ENCODE peak calls at places on chromosomes 7 and 10, in eight cellular contexts. One of them, this sample, is unnamed.

GRCh38 chr10:80064120-80064886 is 14.2 kb upstream of the TMEM254 start:
- DNase-seq in fibroblast of pulmonary artery: no peak
- DNase-seq in kidney epithelial cell: no peak
- DNase-seq in pancreas: no peak
- DNase-seq in CD8-positive, alpha-beta T cell: no peak
- DNase-seq in psoas muscle: no peak
- DNase-seq in foreskin fibroblast: no peak
- DNase-seq in cardiac muscle cell: peak; percentile 6
- DNase-seq in this sample: no peak

GRCh38 chr7:107318523-107319160 is 149.8 kb downstream of the HBP1 start:
- DNase-seq in fibroblast of pulmonary artery: peak; percentile 1
- DNase-seq in kidney epithelial cell: no peak
- DNase-seq in pancreas: no peak
- DNase-seq in CD8-positive, alpha-beta T cell: no peak
- DNase-seq in psoas muscle: no peak
- DNase-seq in foreskin fibroblast: peak; percentile 23
- DNase-seq in cardiac muscle cell: peak; percentile 6
- DNase-seq in this sample: peak; percentile 25

GRCh38 chr10:132669208-132669861 is 116.6 kb downstream of the NKX6-2 start:
- DNase-seq in fibroblast of pulmonary artery: no peak
- DNase-seq in kidney epithelial cell: no peak
- DNase-seq in pancreas: no peak
- DNase-seq in CD8-positive, alpha-beta T cell: no peak
- DNase-seq in psoas muscle: peak; percentile 33
- DNase-seq in foreskin fibroblast: no peak
- DNase-seq in cardiac muscle cell: no peak
- DNase-seq in this sample: no peak

GRCh38 chr10:784759-785538 is 95.5 kb upstream of the DIP2C start:
- DNase-seq in fibroblast of pulmonary artery: peak; percentile 74
- DNase-seq in kidney epithelial cell: peak; percentile 21
- DNase-seq in pancreas: peak; percentile 72
- DNase-seq in CD8-positive, alpha-beta T cell: peak; percentile 37
- DNase-seq in psoas muscle: peak; percentile 88
- DNase-seq in foreskin fibroblast: peak; percentile 81
- DNase-seq in cardiac muscle cell: peak; percentile 67
- DNase-seq in this sample: peak; percentile 47

GRCh38 chr10:44334621-44335184 is 50.2 kb downstream of the CXCL12 start:
- DNase-seq in fibroblast of pulmonary artery: peak; percentile 42
- DNase-seq in kidney epithelial cell: peak; percentile 37
- DNase-seq in pancreas: peak; percentile 6
- DNase-seq in CD8-positive, alpha-beta T cell: peak; percentile 11
- DNase-seq in psoas muscle: no peak
- DNase-seq in foreskin fibroblast: peak; percentile 64
- DNase-seq in cardiac muscle cell: peak; percentile 38
- DNase-seq in this sample: no peak

GRCh38 chr10:49651917-49652316 is 27.5 kb upstream of the C10orf53 start:
- DNase-seq in fibroblast of pulmonary artery: no peak
- DNase-seq in kidney epithelial cell: no peak
- DNase-seq in pancreas: peak; percentile 0
- DNase-seq in CD8-positive, alpha-beta T cell: peak; percentile 38
- DNase-seq in psoas muscle: no peak
- DNase-seq in foreskin fibroblast: no peak
- DNase-seq in cardiac muscle cell: no peak
- DNase-seq in this sample: no peak

GRCh38 chr7:138992052-138992531 is 10.9 kb upstream of the KIAA1549 start:
- DNase-seq in fibroblast of pulmonary artery: no peak
- DNase-seq in kidney epithelial cell: no peak
- DNase-seq in pancreas: no peak
- DNase-seq in CD8-positive, alpha-beta T cell: no peak
- DNase-seq in psoas muscle: no peak
- DNase-seq in foreskin fibroblast: no peak
- DNase-seq in cardiac muscle cell: no peak
- DNase-seq in this sample: no peak

GRCh38 chr7:26813426-26813825 is 51.0 kb downstream of the SKAP2 start:
- DNase-seq in fibroblast of pulmonary artery: peak; percentile 10
- DNase-seq in kidney epithelial cell: no peak
- DNase-seq in pancreas: no peak
- DNase-seq in CD8-positive, alpha-beta T cell: no peak
- DNase-seq in psoas muscle: no peak
- DNase-seq in foreskin fibroblast: no peak
- DNase-seq in cardiac muscle cell: no peak
- DNase-seq in this sample: no peak

GRCh38 chr7:43642897-43643630 is 60.2 kb downstream of the STK17A start:
- DNase-seq in fibroblast of pulmonary artery: no peak
- DNase-seq in kidney epithelial cell: no peak
- DNase-seq in pancreas: no peak
- DNase-seq in CD8-positive, alpha-beta T cell: peak; percentile 49
- DNase-seq in psoas muscle: no peak
- DNase-seq in foreskin fibroblast: no peak
- DNase-seq in cardiac muscle cell: no peak
- DNase-seq in this sample: no peak

DNA sequence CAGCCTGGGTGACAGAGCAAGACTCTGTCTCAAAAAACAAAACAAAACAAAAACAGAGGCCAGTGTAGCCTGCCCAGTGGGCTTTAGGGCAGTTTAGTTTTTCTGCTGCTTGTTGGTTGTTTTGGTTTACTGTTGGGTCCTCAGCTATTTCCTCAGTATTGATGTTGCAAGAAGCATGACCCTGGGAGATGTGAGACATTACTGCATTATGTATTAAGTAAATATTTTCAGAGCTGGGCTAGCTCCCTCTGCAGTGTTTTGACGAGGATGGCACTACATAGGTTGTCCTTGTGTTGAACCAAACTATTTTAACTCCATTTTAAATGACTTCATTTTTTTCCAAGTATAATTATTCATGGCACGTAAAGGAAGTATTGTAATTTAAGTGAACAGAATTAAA is 4.8 kb downstream of the AKAP9 start:
- DNase-seq in fibroblast of pulmonary artery: peak; percentile 87
- DNase-seq in kidney epithelial cell: no peak
- DNase-seq in pancreas: peak; percentile 16
- DNase-seq in CD8-positive, alpha-beta T cell: no peak
- DNase-seq in psoas muscle: no peak
- DNase-seq in foreskin fibroblast: peak; percentile 64
- DNase-seq in cardiac muscle cell: peak; percentile 78
- DNase-seq in this sample: no peak
- TF ChIP-seq CTCF in fibroblast of pulmonary artery: peak; percentile 45
- TF ChIP-seq CTCF in kidney epithelial cell: no peak
- TF ChIP-seq CTCF in pancreas: no peak
- TF ChIP-seq CTCF in CD8-positive, alpha-beta T cell: no peak
- TF ChIP-seq CTCF in psoas muscle: no peak
- TF ChIP-seq CTCF in foreskin fibroblast: peak; percentile 23
- TF ChIP-seq CTCF in cardiac muscle cell: peak; percentile 26
- TF ChIP-seq CTCF in this sample: no peak

GRCh38 chr7:97004237-97004930 is 969 bp upstream of the DLX6 start:
- DNase-seq in fibroblast of pulmonary artery: no peak
- DNase-seq in kidney epithelial cell: no peak
- DNase-seq in pancreas: no peak
- DNase-seq in CD8-positive, alpha-beta T cell: no peak
- DNase-seq in psoas muscle: no peak
- DNase-seq in foreskin fibroblast: no peak
- DNase-seq in cardiac muscle cell: no peak
- DNase-seq in this sample: no peak

GRCh38 chr7:97006951-97007861 is 1.9 kb downstream of the DLX6 start:
- DNase-seq in fibroblast of pulmonary artery: no peak
- DNase-seq in kidney epithelial cell: no peak
- DNase-seq in pancreas: no peak
- DNase-seq in CD8-positive, alpha-beta T cell: no peak
- DNase-seq in psoas muscle: no peak
- DNase-seq in foreskin fibroblast: no peak
- DNase-seq in cardiac muscle cell: no peak
- DNase-seq in this sample: no peak

GRCh38 chr7:97004931-97005763 is at the start of gene DLX6:
- DNase-seq in fibroblast of pulmonary artery: peak; percentile 13
- DNase-seq in kidney epithelial cell: no peak
- DNase-seq in pancreas: no peak
- DNase-seq in CD8-positive, alpha-beta T cell: no peak
- DNase-seq in psoas muscle: no peak
- DNase-seq in foreskin fibroblast: peak; percentile 30
- DNase-seq in cardiac muscle cell: peak; percentile 32
- DNase-seq in this sample: no peak

GRCh38 chr7:97006146-97006950 is 995 bp downstream of the DLX6 start:
- DNase-seq in fibroblast of pulmonary artery: peak; percentile 16
- DNase-seq in kidney epithelial cell: no peak
- DNase-seq in pancreas: no peak
- DNase-seq in CD8-positive, alpha-beta T cell: no peak
- DNase-seq in psoas muscle: no peak
- DNase-seq in foreskin fibroblast: peak; percentile 18
- DNase-seq in cardiac muscle cell: peak; percentile 51
- DNase-seq in this sample: peak; percentile 18

GRCh38 chr7:97005764-97006145 is 402 bp downstream of the DLX6 start:
- DNase-seq in fibroblast of pulmonary artery: no peak
- DNase-seq in kidney epithelial cell: no peak
- DNase-seq in pancreas: no peak
- DNase-seq in CD8-positive, alpha-beta T cell: no peak
- DNase-seq in psoas muscle: no peak
- DNase-seq in foreskin fibroblast: no peak
- DNase-seq in cardiac muscle cell: no peak
- DNase-seq in this sample: no peak
- H3K4me3 ChIP-seq in fibroblast of pulmonary artery: peak overlapping the region; percentile 12
- H3K4me3 ChIP-seq in kidney epithelial cell: peak overlapping the region; percentile 7
- H3K4me3 ChIP-seq in pancreas: peak overlapping the region; percentile 14
- H3K4me3 ChIP-seq in CD8-positive, alpha-beta T cell: no peak overlapping the region
- H3K4me3 ChIP-seq in psoas muscle: peak overlapping the region; percentile 55
- H3K4me3 ChIP-seq in foreskin fibroblast: peak overlapping the region; percentile 22
- H3K4me3 ChIP-seq in cardiac muscle cell: peak overlapping the region; percentile 37
- H3K4me3 ChIP-seq in this sample: no peak overlapping the region

GRCh38 chr10:66215005-66215404 is 710.8 kb upstream of the LRRTM3 start:
- DNase-seq in fibroblast of pulmonary artery: no peak
- DNase-seq in kidney epithelial cell: no peak
- DNase-seq in pancreas: no peak
- DNase-seq in CD8-positive, alpha-beta T cell: no peak
- DNase-seq in psoas muscle: no peak
- DNase-seq in foreskin fibroblast: no peak
- DNase-seq in cardiac muscle cell: no peak
- DNase-seq in this sample: no peak
- TF ChIP-seq CTCF in fibroblast of pulmonary artery: no peak
- TF ChIP-seq CTCF in kidney epithelial cell: no peak
- TF ChIP-seq CTCF in pancreas: no peak
- TF ChIP-seq CTCF in CD8-positive, alpha-beta T cell: no peak
- TF ChIP-seq CTCF in psoas muscle: no peak
- TF ChIP-seq CTCF in foreskin fibroblast: no peak
- TF ChIP-seq CTCF in cardiac muscle cell: no peak
- TF ChIP-seq CTCF in this sample: no peak

GRCh38 chr7:150449206-150449956 is 1.0 kb upstream of the GIMAP8 start:
- DNase-seq in fibroblast of pulmonary artery: no peak
- DNase-seq in kidney epithelial cell: no peak
- DNase-seq in pancreas: no peak
- DNase-seq in CD8-positive, alpha-beta T cell: peak; percentile 62
- DNase-seq in psoas muscle: no peak
- DNase-seq in foreskin fibroblast: no peak
- DNase-seq in cardiac muscle cell: no peak
- DNase-seq in this sample: no peak
- H3K4me3 ChIP-seq in fibroblast of pulmonary artery: no peak overlapping the region
- H3K4me3 ChIP-seq in kidney epithelial cell: no peak overlapping the region
- H3K4me3 ChIP-seq in pancreas: no peak overlapping the region
- H3K4me3 ChIP-seq in CD8-positive, alpha-beta T cell: peak overlapping the region; percentile 9
- H3K4me3 ChIP-seq in psoas muscle: peak overlapping the region; percentile 60
- H3K4me3 ChIP-seq in foreskin fibroblast: no peak overlapping the region
- H3K4me3 ChIP-seq in cardiac muscle cell: no peak overlapping the region
- H3K4me3 ChIP-seq in this sample: no peak overlapping the region

DNA sequence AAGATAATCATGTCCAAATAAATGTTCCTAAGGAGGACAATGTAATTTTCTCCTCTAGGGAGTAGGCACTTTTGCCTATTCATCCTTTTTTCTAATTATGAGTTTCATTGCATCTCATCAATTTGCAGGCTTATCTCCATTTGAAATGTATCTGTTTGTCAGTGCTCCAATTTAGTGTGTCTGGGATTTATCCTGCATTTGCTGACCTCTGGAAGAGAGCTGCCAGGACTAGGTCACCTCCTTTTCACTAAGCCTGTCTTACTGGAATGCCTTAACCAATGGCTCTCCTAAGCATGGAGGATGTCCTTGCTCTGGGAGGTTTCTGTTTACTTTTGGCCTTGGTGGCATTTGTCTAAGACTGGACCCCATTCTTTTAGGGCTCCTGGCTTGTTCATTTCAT is 261.6 kb downstream of the NEBL start:
- DNase-seq in fibroblast of pulmonary artery: no peak
- DNase-seq in kidney epithelial cell: no peak
- DNase-seq in pancreas: no peak
- DNase-seq in CD8-positive, alpha-beta T cell: no peak
- DNase-seq in psoas muscle: no peak
- DNase-seq in foreskin fibroblast: no peak
- DNase-seq in cardiac muscle cell: no peak
- DNase-seq in this sample: no peak
- TF ChIP-seq CTCF in fibroblast of pulmonary artery: no peak
- TF ChIP-seq CTCF in kidney epithelial cell: no peak
- TF ChIP-seq CTCF in pancreas: no peak
- TF ChIP-seq CTCF in CD8-positive, alpha-beta T cell: no peak
- TF ChIP-seq CTCF in psoas muscle: no peak
- TF ChIP-seq CTCF in foreskin fibroblast: no peak
- TF ChIP-seq CTCF in cardiac muscle cell: no peak
- TF ChIP-seq CTCF in this sample: no peak

DNA sequence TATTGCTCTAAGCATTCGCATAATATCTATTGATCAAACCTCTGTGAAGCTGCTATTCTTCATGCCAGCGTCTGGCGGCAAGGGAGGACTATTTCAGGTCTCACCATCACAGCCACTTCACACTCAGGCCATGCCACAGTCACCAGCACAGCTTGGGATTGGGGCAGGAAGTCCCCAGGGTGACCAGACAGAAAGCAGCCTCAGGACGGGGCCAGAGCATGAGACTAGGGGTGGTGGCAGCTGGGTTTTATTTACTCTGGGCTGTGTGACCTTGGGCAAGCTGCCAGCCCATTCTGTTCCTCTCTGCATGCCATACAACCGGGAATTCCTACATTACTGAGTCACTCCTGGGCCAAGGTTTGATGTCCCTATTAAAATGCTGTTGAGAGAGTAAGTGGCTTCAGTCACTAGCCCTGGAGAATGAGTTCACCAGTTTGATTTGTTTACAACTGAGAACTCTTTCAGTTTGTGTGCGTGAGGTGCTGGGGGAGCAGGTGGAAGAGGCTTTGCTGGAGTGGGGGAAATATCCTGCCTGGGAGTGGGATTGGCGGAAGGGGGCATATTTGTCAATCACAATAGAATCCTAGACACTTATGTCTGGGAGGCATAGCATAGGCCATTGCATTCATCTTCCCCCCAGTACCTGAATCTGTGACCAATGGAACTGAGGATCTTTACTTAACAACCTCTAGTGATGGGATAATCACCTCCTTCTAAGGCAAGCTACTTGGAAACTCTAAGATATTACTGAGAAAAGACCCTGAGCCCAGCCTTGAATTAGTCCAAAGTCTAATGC is 90.4 kb downstream of the NPSR1 start:
- DNase-seq in fibroblast of pulmonary artery: peak; percentile 81
- DNase-seq in kidney epithelial cell: peak; percentile 89
- DNase-seq in pancreas: peak; percentile 92
- DNase-seq in CD8-positive, alpha-beta T cell: no peak
- DNase-seq in psoas muscle: peak; percentile 64
- DNase-seq in foreskin fibroblast: peak; percentile 79
- DNase-seq in cardiac muscle cell: peak; percentile 58
- DNase-seq in this sample: peak; percentile 82
- H3K4me3 ChIP-seq in fibroblast of pulmonary artery: no peak overlapping the region
- H3K4me3 ChIP-seq in kidney epithelial cell: no peak overlapping the region
- H3K4me3 ChIP-seq in pancreas: no peak overlapping the region
- H3K4me3 ChIP-seq in CD8-positive, alpha-beta T cell: no peak overlapping the region
- H3K4me3 ChIP-seq in psoas muscle: no peak overlapping the region
- H3K4me3 ChIP-seq in foreskin fibroblast: no peak overlapping the region
- H3K4me3 ChIP-seq in cardiac muscle cell: no peak overlapping the region
- H3K4me3 ChIP-seq in this sample: no peak overlapping the region

GRCh38 chr10:51892965-51893658 is 193.7 kb upstream of the CSTF2T start:
- DNase-seq in fibroblast of pulmonary artery: peak; percentile 31
- DNase-seq in kidney epithelial cell: no peak
- DNase-seq in pancreas: no peak
- DNase-seq in CD8-positive, alpha-beta T cell: no peak
- DNase-seq in psoas muscle: no peak
- DNase-seq in foreskin fibroblast: no peak
- DNase-seq in cardiac muscle cell: peak; percentile 32
- DNase-seq in this sample: no peak
- TF ChIP-seq CTCF in fibroblast of pulmonary artery: peak; percentile 30
- TF ChIP-seq CTCF in kidney epithelial cell: peak; percentile 24
- TF ChIP-seq CTCF in pancreas: no peak
- TF ChIP-seq CTCF in CD8-positive, alpha-beta T cell: no peak
- TF ChIP-seq CTCF in psoas muscle: peak; percentile 19
- TF ChIP-seq CTCF in foreskin fibroblast: peak; percentile 27
- TF ChIP-seq CTCF in cardiac muscle cell: peak; percentile 18
- TF ChIP-seq CTCF in this sample: no peak

This sample was measured in mucosa of descending colon.